ENCODE peak calls at places on chromosomes 5 and 9, in five cellular contexts. R, Z, E, V and M are unnamed samples.

GRCh38 chr5:35087971-35088370 is 40.2 kb upstream of the AGXT2 start:
- DNase-seq in R (no peak), Z (no peak), E (no peak), V (no peak), M (no peak)

GRCh38 chr9:71928376-71928775 is 16.9 kb downstream of the C9orf85 start:
- DNase-seq in R (no peak), Z (no peak), E (no peak), V (no peak), M (no peak)

GRCh38 chr5:54289769-54290168 is 20.6 kb downstream of the ARL15 start:
- DNase-seq in R (no peak), Z (no peak), E (no peak), V (no peak), M (no peak)

GRCh38 chr5:147509710-147510651 is at the start of gene DPYSL3:
- DNase-seq in R (no peak), Z (peak), E (no peak), V (no peak), M (peak)

GRCh38 chr5:127203818-127204217 is 86.8 kb upstream of the MEGF10 start:
- DNase-seq in R (no peak), Z (no peak), E (no peak), V (no peak), M (no peak)

GRCh38 chr5:142210011-142210410 is 101.4 kb downstream of the NDFIP1 start:
- DNase-seq in R (no peak), Z (no peak), E (no peak), V (no peak), M (no peak)

GRCh38 chr5:9059920-9060691 is 485.8 kb downstream of the SEMA5A start:
- DNase-seq in R (no peak), Z (no peak), E (no peak), V (no peak), M (no peak)

GRCh38 chr9:20783057-20784038 is 99.3 kb downstream of the FOCAD start:
- DNase-seq in R (no peak), Z (no peak), E (no peak), V (no peak), M (no peak)

GRCh38 chr5:80754900-80755299 is 100.1 kb upstream of the DHFR start:
- DNase-seq in R (peak), Z (no peak), E (no peak), V (no peak), M (no peak)

GRCh38 chr9:118094387-118094786 is 390.2 kb downstream of the TLR4 start:
- DNase-seq in R (no peak), Z (no peak), E (no peak), V (no peak), M (no peak)

GRCh38 chr9:103364753-103365152 is 369.6 kb downstream of the CYLC2 start:
- DNase-seq in R (no peak), Z (no peak), E (no peak), V (no peak), M (no peak)

GRCh38 chr9:76203373-76203772 is 190.9 kb downstream of the RFK start:
- DNase-seq in R (no peak), Z (no peak), E (no peak), V (no peak), M (no peak)

GRCh38 chr9:114677418-114677817 is 4.6 kb downstream of the TEX48 start:
- DNase-seq in R (no peak), Z (no peak), E (no peak), V (peak), M (no peak)

GRCh38 chr5:91048073-91048472 is 335.0 kb downstream of the ARRDC3 start:
- DNase-seq in R (no peak), Z (no peak), E (no peak), V (no peak), M (no peak)

GRCh38 chr5:177427211-177427822 is 841 bp downstream of the GRK6 start:
- DNase-seq in R (no peak), Z (peak), E (peak), V (no peak), M (no peak)

GRCh38 chr5:11719888-11720481 is 184.3 kb downstream of the CTNND2 start:
- DNase-seq in R (no peak), Z (peak), E (no peak), V (peak), M (peak)

GRCh38 chr9:35756743-35757526 is 2.9 kb upstream of the MSMP start:
- DNase-seq in R (no peak), Z (peak), E (peak), V (peak), M (no peak)

GRCh38 chr5:151553130-151553670 is 37.9 kb downstream of the FAT2 start:
- DNase-seq in R (no peak), Z (no peak), E (no peak), V (no peak), M (no peak)

GRCh38 chr5:13574634-13575033 is 369.9 kb downstream of the DNAH5 start:
- DNase-seq in R (no peak), Z (no peak), E (no peak), V (no peak), M (no peak)

GRCh38 chr9:19630762-19631161 is 158.1 kb downstream of the SLC24A2 start:
- DNase-seq in R (no peak), Z (no peak), E (no peak), V (no peak), M (no peak)

GRCh38 chr5:75306746-75307145 is 30.3 kb upstream of the HMGCR start:
- DNase-seq in R (no peak), Z (no peak), E (no peak), V (no peak), M (no peak)

GRCh38 chr9:76459691-76460635 is 981 bp downstream of the GCNT1 start:
- DNase-seq in R (no peak), Z (peak), E (peak), V (peak), M (peak)

GRCh38 chr5:71834575-71834974 is 115.5 kb downstream of the CARTPT start:
- DNase-seq in R (no peak), Z (no peak), E (no peak), V (no peak), M (no peak)

GRCh38 chr5:71832812-71833456 is 113.9 kb downstream of the CARTPT start:
- DNase-seq in R (no peak), Z (no peak), E (no peak), V (no peak), M (no peak)

GRCh38 chr5:71829206-71829605 is 110.1 kb downstream of the CARTPT start:
- DNase-seq in R (no peak), Z (no peak), E (no peak), V (no peak), M (no peak)

GRCh38 chr5:71828641-71829040 is 109.6 kb downstream of the CARTPT start:
- DNase-seq in R (no peak), Z (no peak), E (no peak), V (no peak), M (no peak)

DNA sequence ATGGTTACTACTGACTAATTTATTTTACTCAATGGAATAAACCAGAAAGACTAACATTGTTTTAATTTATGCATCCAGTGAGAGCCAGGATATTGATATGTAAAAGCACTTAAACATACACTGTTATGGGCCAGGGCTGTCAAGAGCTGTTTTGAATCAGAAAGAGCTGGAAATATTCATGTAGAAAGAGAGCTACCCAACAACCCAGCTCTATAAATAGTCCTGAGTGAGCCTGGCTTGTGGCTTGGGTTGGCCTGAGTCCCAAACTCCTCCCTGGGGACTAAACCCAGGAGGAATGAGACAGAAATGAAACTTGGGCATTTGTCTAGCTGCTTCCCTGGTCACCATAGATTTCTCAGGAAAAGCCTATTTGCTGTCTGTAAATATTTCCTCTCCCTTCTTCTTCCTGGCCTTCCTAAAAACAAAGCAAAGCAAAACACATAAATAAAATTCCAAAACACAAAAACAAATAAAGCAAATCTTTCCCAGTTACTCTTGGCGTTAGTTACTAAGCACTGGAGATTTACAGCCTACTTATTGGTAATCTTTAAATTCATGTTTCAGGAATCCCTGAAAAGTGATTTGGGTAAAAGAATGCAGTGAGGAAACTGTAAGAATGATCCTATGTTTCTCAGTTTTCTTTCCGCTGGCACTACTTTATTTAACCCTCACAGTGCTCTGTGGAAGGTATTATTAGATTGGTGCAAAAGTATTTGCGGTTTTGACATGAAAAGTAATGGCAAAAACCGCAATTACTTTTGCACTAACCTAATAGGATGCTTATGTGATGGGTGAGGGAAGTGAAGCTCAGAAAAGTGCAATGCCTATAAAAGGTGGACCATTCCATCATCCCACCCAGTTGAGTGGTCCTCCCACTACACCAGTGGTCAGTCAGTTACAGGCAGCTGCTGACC is 111.8 kb downstream of the CARTPT start:
- DNase-seq in R (no peak), Z (no peak), E (no peak), V (no peak), M (no peak)
- TF ChIP-seq FOXM1 in R (no peak), Z (peak), E (no peak), V (no peak), M (no peak)

DNA sequence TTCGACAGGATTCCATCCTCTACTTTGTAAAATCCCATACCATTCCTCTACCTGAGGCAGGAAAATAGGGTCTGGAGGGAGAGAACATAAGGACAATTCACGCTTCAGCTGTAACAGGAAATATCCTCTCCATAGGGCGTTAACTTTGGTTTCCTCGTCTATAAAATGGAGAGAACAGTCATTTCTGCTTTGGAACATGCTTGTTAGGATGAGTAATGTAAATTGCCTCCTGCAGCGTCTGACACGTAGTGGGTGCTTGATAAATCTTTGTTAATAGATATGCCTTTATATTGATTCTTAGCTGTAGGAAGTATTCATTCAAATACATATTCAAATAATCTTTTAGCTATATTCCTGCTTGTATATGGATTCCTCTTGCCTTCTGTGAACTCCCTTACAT is 706 bp upstream of the SUB1 start:
- DNase-seq in R (no peak), Z (no peak), E (no peak), V (no peak), M (no peak)
- TF ChIP-seq FOXM1 in R (no peak), Z (no peak), E (no peak), V (no peak), M (no peak)

GRCh38 chr9:88773627-88774244 is 217.5 kb upstream of the S1PR3 start:
- DNase-seq in R (no peak), Z (no peak), E (no peak), V (no peak), M (peak)
- TF ChIP-seq FOXM1 in R (no peak), Z (no peak), E (no peak), V (no peak), M (no peak)

GRCh38 chr9:90815183-90815943 is 13.7 kb downstream of the SYK start:
- DNase-seq in R (no peak), Z (no peak), E (peak), V (no peak), M (no peak)
- TF ChIP-seq FOXM1 in R (no peak), Z (no peak), E (no peak), V (no peak), M (no peak)

DNA sequence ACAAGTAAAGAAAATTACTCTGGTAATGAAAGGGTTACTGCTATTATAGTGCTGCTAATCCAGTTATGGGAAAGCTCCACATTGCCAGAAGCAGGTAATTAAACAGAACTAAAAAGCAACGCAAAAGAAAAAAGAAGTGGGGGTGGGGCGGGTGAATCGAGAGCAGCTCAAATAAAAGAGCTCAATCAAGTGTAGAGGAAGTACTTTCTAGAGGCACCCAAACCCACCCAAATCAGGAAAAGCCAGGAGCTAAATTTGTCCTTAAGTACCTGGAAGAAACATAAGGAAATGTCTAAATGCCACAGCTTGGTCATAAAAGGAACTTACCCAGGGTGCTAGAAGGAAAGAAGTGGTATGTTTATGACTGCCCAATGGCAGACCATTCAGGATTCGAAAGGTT is 2.4 kb upstream of the RNF145 start:
- DNase-seq in R (no peak), Z (peak), E (no peak), V (no peak), M (no peak)
- TF ChIP-seq FOXM1 in R (no peak), Z (no peak), E (no peak), V (no peak), M (no peak)

GRCh38 chr9:86752727-86753126 is 194.6 kb downstream of the GAS1 start:
- DNase-seq in R (no peak), Z (no peak), E (peak), V (no peak), M (no peak)
- TF ChIP-seq FOXM1 in R (no peak), Z (no peak), E (no peak), V (no peak), M (no peak)

DNA sequence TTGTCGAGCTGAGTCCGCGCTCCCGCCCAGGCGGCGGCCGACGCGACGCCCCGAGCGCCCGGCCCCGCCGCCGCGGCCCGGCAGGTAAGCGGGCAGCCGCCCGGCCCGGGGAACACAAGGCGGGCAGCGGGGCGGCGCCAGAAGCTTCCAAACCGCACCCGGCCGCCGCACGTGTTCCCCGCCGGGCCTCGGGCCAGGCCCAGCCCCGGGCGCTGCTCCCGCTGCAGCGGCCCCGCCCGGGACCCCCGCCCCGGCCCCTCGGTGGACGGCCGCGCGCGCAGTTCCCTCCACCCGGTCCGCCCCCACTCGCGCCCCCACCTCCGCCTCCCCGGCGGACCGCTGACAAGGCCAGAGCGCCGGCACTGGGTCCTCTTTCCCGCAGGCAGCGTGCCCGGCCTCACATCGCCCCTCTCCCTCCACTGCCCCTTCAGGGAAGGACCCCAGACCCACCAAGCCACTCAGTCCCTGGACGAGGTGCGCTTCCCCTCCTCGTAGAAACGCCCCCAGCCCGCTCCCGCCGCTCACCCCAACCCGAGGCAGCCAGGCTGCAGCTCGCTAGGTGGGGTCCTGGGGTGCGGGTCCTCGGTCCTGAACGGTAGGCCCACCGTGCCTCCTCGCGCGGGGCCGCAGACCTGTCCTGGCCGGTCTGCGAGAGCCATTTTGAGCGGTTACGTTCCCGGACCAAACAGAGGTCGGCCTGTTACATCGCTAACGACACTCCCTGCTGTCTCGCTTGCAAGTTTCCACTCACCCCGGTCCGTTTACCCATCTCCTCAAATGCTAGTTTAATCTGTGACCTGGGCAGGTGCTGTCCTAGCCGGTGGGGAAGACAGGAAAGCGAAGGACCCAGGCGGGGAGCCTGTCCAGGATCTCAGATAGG is 475 bp downstream of the WDR5 start:
- DNase-seq in R (no peak), Z (no peak), E (peak), V (no peak), M (peak)
- TF ChIP-seq FOXM1 in R (no peak), Z (no peak), E (no peak), V (no peak), M (no peak)

GRCh38 chr9:7095054-7095453 is 337.3 kb downstream of the KDM4C start:
- DNase-seq in R (no peak), Z (no peak), E (no peak), V (no peak), M (no peak)

GRCh38 chr9:7093040-7093439 is 335.3 kb downstream of the KDM4C start:
- DNase-seq in R (no peak), Z (no peak), E (no peak), V (no peak), M (no peak)

GRCh38 chr9:7097040-7097715 is 339.4 kb downstream of the KDM4C start:
- DNase-seq in R (no peak), Z (no peak), E (no peak), V (no peak), M (no peak)

GRCh38 chr9:7094576-7094975 is 336.8 kb downstream of the KDM4C start:
- DNase-seq in R (no peak), Z (no peak), E (no peak), V (no peak), M (no peak)

GRCh38 chr9:7094052-7094451 is 336.3 kb downstream of the KDM4C start:
- DNase-seq in R (no peak), Z (peak), E (peak), V (peak), M (peak)
- TF ChIP-seq FOXM1 in R (no peak), Z (no peak), E (no peak), V (no peak), M (no peak)

GRCh38 chr5:893711-894110 is 1.0 kb downstream of the TRIP13 start:
- DNase-seq in R (no peak), Z (no peak), E (no peak), V (no peak), M (no peak)

GRCh38 chr5:893137-893506 is 438 bp downstream of the TRIP13 start:
- DNase-seq in R (no peak), Z (peak), E (no peak), V (no peak), M (peak)

GRCh38 chr5:892390-893136 is at the start of the genes BRD9 and TRIP13:
- DNase-seq in R (peak), Z (peak), E (peak), V (peak), M (peak)

GRCh38 chr5:891117-891836 is 1.3 kb downstream of the BRD9 start:
- DNase-seq in R (no peak), Z (peak), E (peak), V (peak), M (no peak)

GRCh38 chr5:891837-892389 is 688 bp downstream of the BRD9 start:
- DNase-seq in R (no peak), Z (no peak), E (no peak), V (no peak), M (peak)
- TF ChIP-seq FOXM1 in R (no peak), Z (no peak), E (no peak), V (no peak), M (no peak)